ENCODE peak calls at places on chromosomes 3 and 15, in four cellular contexts. F, P, I and D are unnamed samples.
A peak's percentile ranks its signal among the peaks of the same experiment; 100 is the strongest.

GRCh38 chr15:31358163-31358562 is 31.5 kb downstream of the KLF13 start:
- DNase-seq in F (no peak), P (no peak), I (no peak), D (no peak)

GRCh38 chr3:52754373-52754772 is 16.4 kb downstream of the NEK4 start:
- DNase-seq in F (no peak), P (no peak), I (no peak), D (no peak)

GRCh38 chr3:42473083-42473932 is 29.1 kb upstream of the VIPR1 start:
- DNase-seq in F (no peak), P (peak; percentile 30), I (peak; percentile 92), D (peak; percentile 74)

GRCh38 chr15:67051088-67051659 is 14.2 kb upstream of the SMAD3 start:
- DNase-seq in F (no peak), P (no peak), I (no peak), D (no peak)

GRCh38 chr15:77266708-77267387 is 153.1 kb downstream of the PEAK1 start:
- DNase-seq in F (peak; percentile 23), P (no peak), I (no peak), D (no peak)

GRCh38 chr15:60021589-60022378 is 17.7 kb downstream of the FOXB1 start:
- DNase-seq in F (no peak), P (no peak), I (no peak), D (no peak)

GRCh38 chr15:67059127-67059553 is 6.3 kb upstream of the SMAD3 start:
- DNase-seq in F (no peak), P (peak; percentile 57), I (no peak), D (peak; percentile 64)

GRCh38 chr15:78730955-78731354 is 80.3 kb downstream of the ADAMTS7 start:
- DNase-seq in F (no peak), P (no peak), I (no peak), D (no peak)

GRCh38 chr3:71536376-71536965 is 47.1 kb downstream of the FOXP1 start:
- DNase-seq in F (no peak), P (no peak), I (peak; percentile 14), D (no peak)

GRCh38 chr15:82960766-82961165 is 8.2 kb upstream of the HOMER2 start:
- DNase-seq in F (no peak), P (no peak), I (no peak), D (no peak)

GRCh38 chr3:126085276-126085675 is 1.4 kb upstream of the SLC41A3 start:
- DNase-seq in F (no peak), P (no peak), I (no peak), D (no peak)

GRCh38 chr3:43426388-43426787 is 140.0 kb downstream of the SNRK start:
- DNase-seq in F (no peak), P (no peak), I (no peak), D (no peak)

GRCh38 chr3:2211568-2211967 is 112.9 kb downstream of the CNTN4 start:
- DNase-seq in F (no peak), P (no peak), I (no peak), D (no peak)

GRCh38 chr3:157447026-157447694 is 10.5 kb downstream of the PTX3 start:
- DNase-seq in F (peak; percentile 4), P (no peak), I (peak; percentile 67), D (no peak)

GRCh38 chr3:51671090-51672082 is at the start of gene TEX264:
- DNase-seq in F (peak; percentile 37), P (peak; percentile 94), I (peak; percentile 69), D (peak; percentile 94)

GRCh38 chr15:44157679-44158078 is 37.4 kb downstream of the FRMD5 start:
- DNase-seq in F (peak; percentile 96), P (no peak), I (peak; percentile 94), D (no peak)

GRCh38 chr3:126452213-126452612 is 23.5 kb downstream of the ZXDC start:
- DNase-seq in F (no peak), P (no peak), I (no peak), D (no peak)

GRCh38 chr3:41193822-41194539 is 5.3 kb upstream of the CTNNB1 start:
- DNase-seq in F (no peak), P (no peak), I (no peak), D (no peak)

GRCh38 chr3:10410383-10411002 is 89.6 kb upstream of the SEC13 start:
- DNase-seq in F (no peak), P (no peak), I (no peak), D (no peak)

GRCh38 chr15:100919481-100920405 is 586 bp downstream of the LRRK1 start:
- DNase-seq in F (no peak), P (peak; percentile 39), I (peak; percentile 28), D (no peak)

GRCh38 chr15:49273734-49274318 is 103.8 kb downstream of the GALK2 start:
- DNase-seq in F (no peak), P (no peak), I (no peak), D (no peak)

GRCh38 chr3:87488725-87489124 is 212.3 kb upstream of the POU1F1 start:
- DNase-seq in F (no peak), P (no peak), I (no peak), D (no peak)

GRCh38 chr3:67593761-67594234 is 60.6 kb downstream of the SUCLG2 start:
- DNase-seq in F (no peak), P (no peak), I (no peak), D (no peak)

GRCh38 chr3:71512544-71512943 is 71.0 kb downstream of the FOXP1 start:
- DNase-seq in F (no peak), P (no peak), I (no peak), D (no peak)

GRCh38 chr3:186342197-186342596 is 19.8 kb downstream of the DGKG start:
- DNase-seq in F (no peak), P (no peak), I (no peak), D (no peak)

DNA sequence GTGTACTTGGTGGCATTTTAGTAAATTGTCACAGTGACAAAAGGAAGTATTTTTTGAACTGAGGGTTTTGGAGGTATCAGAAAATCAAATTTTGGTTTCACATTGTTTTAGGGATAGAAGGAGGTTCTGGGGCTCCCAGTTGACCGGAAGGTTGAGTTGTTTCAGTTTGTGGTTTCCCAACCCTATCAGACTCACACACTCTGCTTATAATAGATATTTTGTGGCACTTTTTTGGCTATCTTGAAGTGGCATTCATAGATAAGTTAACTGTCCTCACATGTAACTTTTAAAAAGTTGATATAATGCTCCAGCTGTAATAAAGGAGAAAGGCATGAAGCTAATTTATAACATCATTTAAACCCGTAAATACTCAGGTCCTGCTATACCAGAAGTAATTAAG is 12.7 kb downstream of the ARMC8 start:
- DNase-seq in F (no peak), P (no peak), I (no peak), D (no peak)
- TF ChIP-seq POLR2AphosphoS5 in F (no peak), P (no peak), I (no peak), D (no peak)

GRCh38 chr3:173397161-173398110 is at the start of gene NLGN1:
- DNase-seq in F (no peak), P (peak; percentile 38), I (peak; percentile 89), D (peak; percentile 52)
- TF ChIP-seq POLR2AphosphoS5 in F (no peak), P (no peak), I (no peak), D (no peak)

DNA sequence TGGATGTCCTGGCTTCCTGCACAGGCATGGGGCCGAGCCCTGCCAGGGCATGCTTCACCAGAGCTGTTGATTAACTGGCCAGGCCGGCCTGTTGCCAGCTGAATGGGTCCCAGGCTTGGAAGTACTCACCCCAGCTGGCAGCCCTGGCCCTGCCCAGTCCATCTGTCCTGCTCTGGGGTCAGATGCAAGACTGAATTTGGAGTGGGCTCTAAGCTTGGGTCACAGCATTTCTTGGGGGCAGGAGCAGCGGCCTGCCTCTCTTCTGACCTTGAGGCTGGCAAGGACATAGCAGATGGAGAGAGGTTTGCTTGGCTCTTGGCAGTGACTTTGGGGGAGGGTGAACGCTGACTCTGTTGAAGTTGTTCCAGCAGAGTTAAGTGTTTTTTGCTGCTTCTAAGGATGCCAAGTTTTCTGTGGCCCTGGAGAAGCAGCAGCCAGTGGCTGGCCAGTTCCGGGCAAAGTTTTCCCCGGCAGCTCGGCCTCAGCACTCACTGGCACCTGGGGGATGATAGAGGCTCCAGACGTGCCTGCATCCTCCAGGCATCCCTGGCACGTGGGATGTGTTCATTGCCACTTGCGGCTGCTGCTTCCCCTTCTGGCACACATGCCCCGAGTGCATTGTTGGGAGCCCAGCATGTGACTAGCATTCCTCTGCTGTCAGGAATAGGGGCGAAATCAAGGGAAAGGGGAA is 22.9 kb downstream of the PDIA5 start:
- DNase-seq in F (no peak), P (no peak), I (no peak), D (peak; percentile 89)
- TF ChIP-seq POLR2AphosphoS5 in F (no peak), P (no peak), I (no peak), D (no peak)

GRCh38 chr3:171309906-171310359 is 150.3 kb downstream of the TNIK start:
- DNase-seq in F (no peak), P (no peak), I (peak; percentile 76), D (no peak)
- TF ChIP-seq POLR2AphosphoS5 in F (no peak), P (no peak), I (no peak), D (no peak)

DNA sequence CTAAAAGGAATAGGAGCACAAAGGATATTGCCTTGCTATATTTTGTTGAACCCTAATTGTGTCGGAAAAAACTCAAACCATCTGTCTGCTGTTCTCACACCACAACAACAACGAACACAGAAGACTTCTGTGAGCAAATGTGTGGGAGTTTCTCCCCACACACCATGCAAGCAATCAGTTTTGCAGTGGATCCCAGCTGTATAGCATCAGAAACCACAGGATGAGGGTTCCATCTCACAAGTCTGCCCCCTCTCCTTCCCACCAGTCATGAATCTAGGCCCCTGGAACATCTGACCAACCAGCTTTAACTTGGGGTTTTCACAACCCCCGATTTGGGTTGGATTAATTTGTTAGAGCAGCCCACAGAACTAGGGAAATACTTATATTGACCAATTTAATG is 91.3 kb upstream of the SLC4A7 start:
- DNase-seq in F (no peak), P (no peak), I (no peak), D (no peak)
- TF ChIP-seq POLR2AphosphoS5 in F (no peak), P (no peak), I (no peak), D (no peak)

GRCh38 chr15:73996939-73997338 is 2.4 kb downstream of the PML start:
- DNase-seq in F (no peak), P (no peak), I (peak; percentile 85), D (no peak)
- TF ChIP-seq POLR2AphosphoS5 in F (no peak), P (no peak), I (no peak), D (peak; percentile 28)